ENCODE peak calls at places on chromosomes 16 and 17, in seven cellular contexts. F, I, R, M, K, G and O are unnamed samples.

GRCh38 chr17:13508916-13509315 is 92.8 kb downstream of the HS3ST3A1 start:
- DNase-seq in I (no peak), R (no peak), M (no peak), G (no peak), F (no peak), K (no peak), O (no peak)

GRCh38 chr16:67543036-67543435 is 14.4 kb downstream of the RIPOR1 start:
- DNase-seq in F (no peak), G (no peak), M (no peak), K (no peak), I (no peak), R (no peak), O (no peak)

GRCh38 chr16:54576776-54577175 is 290.2 kb upstream of the IRX3 start:
- DNase-seq in F (no peak), R (no peak), M (no peak), I (no peak), G (no peak), K (no peak), O (no peak)

GRCh38 chr17:35630530-35631148 is 43.5 kb downstream of the AP2B1 start:
- DNase-seq in K (no peak), I (no peak), G (no peak), F (no peak), R (no peak), M (no peak), O (peak)

GRCh38 chr16:80144191-80144590 is 396.6 kb upstream of the DYNLRB2 start:
- DNase-seq in G (no peak), M (peak), F (no peak), K (no peak), I (no peak), R (no peak), O (peak)

GRCh38 chr17:35793257-35793656 is 2.2 kb downstream of the MMP28 start:
- DNase-seq in R (no peak), G (no peak), K (peak), M (no peak), I (no peak), F (no peak), O (no peak)

GRCh38 chr16:58196898-58197313 is 1.0 kb downstream of the CSNK2A2 start:
- DNase-seq in R (no peak), F (no peak), G (no peak), I (peak), M (no peak), K (no peak), O (peak)

GRCh38 chr17:39927928-39928867 is 666 bp downstream of the LRRC3C start:
- DNase-seq in K (peak), I (peak), G (peak), R (peak), M (no peak), F (peak), O (no peak)

GRCh38 chr16:78705694-78706093 is 606.2 kb downstream of the WWOX start:
- DNase-seq in I (peak), M (peak), G (peak), R (peak), K (peak), F (no peak), O (peak)

GRCh38 chr16:53770641-53771040 is 66.7 kb downstream of the FTO start:
- DNase-seq in R (no peak), I (no peak), G (no peak), K (no peak), F (no peak), M (no peak), O (no peak)

GRCh38 chr17:81181811-81182185 is 15.8 kb upstream of the AATK start:
- DNase-seq in R (no peak), K (no peak), G (no peak), I (no peak), M (no peak), F (no peak), O (no peak)

GRCh38 chr17:81182596-81182995 is 16.6 kb upstream of the AATK start:
- DNase-seq in F (no peak), I (no peak), R (no peak), G (no peak), M (no peak), K (no peak), O (no peak)

GRCh38 chr17:81179220-81179619 is 13.2 kb upstream of the AATK start:
- DNase-seq in K (no peak), G (no peak), R (no peak), I (no peak), M (no peak), F (no peak), O (no peak)

GRCh38 chr17:81179861-81180260 is 13.8 kb upstream of the AATK start:
- DNase-seq in K (no peak), F (no peak), M (no peak), R (no peak), G (no peak), I (no peak), O (no peak)

GRCh38 chr17:81180836-81181810 is 15.1 kb upstream of the AATK start:
- DNase-seq in R (no peak), F (no peak), G (no peak), K (no peak), M (no peak), I (no peak), O (no peak)
- TF ChIP-seq RFX5 in R (no peak), F (no peak), G (no peak), K (no peak), M (no peak), I (no peak), O (no peak)

DNA sequence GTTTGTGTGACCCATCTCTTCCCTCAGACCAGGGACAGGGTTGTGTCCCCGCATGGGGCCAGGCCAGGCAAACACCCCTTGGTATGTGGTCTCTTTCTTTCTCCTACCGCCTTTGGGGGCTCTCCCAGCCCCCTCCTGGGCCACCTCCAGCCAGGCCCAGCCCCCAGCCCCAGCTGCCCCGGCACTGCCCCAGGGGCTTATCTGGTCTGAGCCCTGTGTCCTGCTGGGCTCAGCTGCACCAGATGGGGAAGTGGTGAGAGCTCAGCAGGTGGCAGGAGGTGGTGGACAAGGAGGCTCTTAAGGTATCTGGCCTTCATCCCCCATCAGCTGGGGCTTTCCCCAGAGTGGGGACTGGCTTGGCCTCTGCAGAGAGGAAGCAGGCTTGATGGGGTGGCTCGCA is 8.7 kb downstream of the ADAM11 start:
- DNase-seq in M (no peak), R (no peak), K (no peak), I (no peak), G (no peak), F (no peak), O (no peak)
- TF ChIP-seq RFX5 in M (no peak), R (no peak), K (no peak), I (no peak), G (no peak), F (no peak), O (no peak)

DNA sequence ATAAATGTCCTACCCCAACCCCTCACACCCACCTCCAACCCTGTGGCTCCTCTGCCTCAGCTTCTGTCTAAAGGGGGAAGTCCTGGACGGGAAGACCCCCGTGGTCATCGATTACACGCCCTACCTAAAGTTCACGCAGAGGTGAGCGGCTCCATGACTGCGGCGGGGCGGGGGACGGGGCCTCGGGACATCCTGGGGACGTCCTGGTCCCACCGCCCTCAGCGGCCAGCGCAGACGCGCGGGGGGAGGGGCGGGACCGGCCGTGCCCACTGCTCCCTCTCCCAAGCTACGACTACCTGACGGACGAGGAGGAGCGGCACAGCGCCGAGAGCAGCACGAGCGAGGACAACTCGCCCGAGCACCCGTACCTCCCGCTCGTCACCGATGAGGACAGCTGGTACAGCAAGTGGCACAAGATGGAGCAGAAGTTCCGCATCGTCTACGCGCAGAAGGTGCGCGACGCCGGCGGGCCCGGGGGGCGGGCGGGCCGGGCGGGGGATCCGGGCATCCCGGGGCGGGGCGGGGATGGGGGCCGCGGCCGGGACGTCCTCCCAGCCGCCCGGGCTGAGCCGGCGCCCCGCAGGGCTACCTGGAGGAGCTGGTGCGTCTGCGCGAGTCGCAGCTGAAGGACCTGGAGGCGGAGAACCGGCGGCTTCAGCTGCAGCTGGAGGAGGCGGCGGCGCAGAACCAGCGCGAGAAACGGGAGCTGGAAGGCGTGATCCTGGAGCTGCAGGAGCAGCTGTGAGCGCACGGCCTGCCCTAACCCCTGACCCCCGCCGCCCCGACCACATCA is 6.7 kb downstream of the RUNDC3A start:
- DNase-seq in R (peak), F (peak), G (no peak), I (peak), M (no peak), K (peak), O (no peak)
- TF ChIP-seq RFX5 in R (no peak), F (no peak), G (no peak), I (no peak), M (no peak), K (no peak), O (no peak)

GRCh38 chr17:48025904-48026502 is 11.6 kb downstream of the COPZ2 start:
- DNase-seq in I (no peak), K (no peak), F (peak), G (no peak), R (no peak), M (no peak), O (no peak)
- TF ChIP-seq RFX5 in I (no peak), K (no peak), F (no peak), G (no peak), R (no peak), M (no peak), O (no peak)